ENCODE peak calls at places on chromosomes 12 and 14, in five cellular contexts. O is CD8-positive, alpha-beta T cell; T is astrocyte of the spinal cord; N is SK-N-SH; H is keratinocyte. D is an unnamed sample.

GRCh38 chr12:29116414-29116813 is 32.7 kb upstream of the FAR2 start:
- DNase-seq in O (no peak), T (no peak), N (no peak), H (no peak), D (no peak)

GRCh38 chr14:58805057-58805456 is 167.3 kb downstream of the DACT1 start:
- DNase-seq in O (no peak), T (no peak), N (peak; percentile 33), H (no peak), D (no peak)

GRCh38 chr14:45526715-45527549 is 273.9 kb upstream of the MIS18BP1 start:
- DNase-seq in O (no peak), T (no peak), N (peak; percentile 21), H (no peak), D (no peak)

GRCh38 chr12:54371328-54372112 is 7.2 kb upstream of the GPR84 start:
- DNase-seq in O (no peak), T (no peak), N (peak; percentile 91), H (no peak), D (no peak)

GRCh38 chr14:100892496-100893227 is 10.9 kb downstream of the RTL1 start:
- DNase-seq in O (no peak), T (no peak), N (no peak), H (no peak), D (no peak)

GRCh38 chr14:35400707-35401421 is 3.7 kb downstream of the NFKBIA start:
- DNase-seq in O (no peak), T (no peak), N (no peak), H (no peak), D (no peak)

GRCh38 chr12:126727656-126728055 is 1539.3 kb upstream of the TMEM132C start:
- DNase-seq in O (no peak), T (no peak), N (no peak), H (no peak), D (no peak)

GRCh38 chr12:42486407-42486806 is 103.1 kb downstream of the PRICKLE1 start:
- DNase-seq in O (no peak), T (no peak), N (peak; percentile 41), H (no peak), D (no peak)

GRCh38 chr14:68663385-68664076 is 129.3 kb downstream of the ZFP36L1 start:
- DNase-seq in O (peak; percentile 52), T (peak; percentile 77), N (no peak), H (no peak), D (peak; percentile 75)

GRCh38 chr12:67354966-67355365 is 85.8 kb downstream of the CAND1 start:
- DNase-seq in O (no peak), T (no peak), N (no peak), H (no peak), D (no peak)

GRCh38 chr12:32549675-32550079 is 129.4 kb upstream of the DNM1L start:
- DNase-seq in O (no peak), T (peak; percentile 70), N (no peak), H (no peak), D (no peak)

GRCh38 chr12:121576851-121577391 is 3.9 kb downstream of the KDM2B start:
- DNase-seq in O (no peak), T (peak; percentile 84), N (no peak), H (no peak), D (no peak)

GRCh38 chr12:67275380-67275913 is 6.3 kb downstream of the CAND1 start:
- DNase-seq in O (no peak), T (no peak), N (no peak), H (no peak), D (no peak)

GRCh38 chr12:5808956-5809355 is 136.1 kb downstream of the ANO2 start:
- DNase-seq in O (no peak), T (peak; percentile 70), N (no peak), H (no peak), D (no peak)

GRCh38 chr14:22908601-22909000 is 10.3 kb downstream of the RBM23 start:
- DNase-seq in O (no peak), T (no peak), N (no peak), H (no peak), D (no peak)

GRCh38 chr12:98532687-98533304 is 17.4 kb downstream of the TMPO start:
- DNase-seq in O (no peak), T (peak; percentile 48), N (peak; percentile 29), H (peak; percentile 25), D (no peak)

GRCh38 chr14:52175982-52176502 is 91.5 kb upstream of the PTGDR start:
- DNase-seq in O (peak; percentile 73), T (no peak), N (no peak), H (no peak), D (no peak)

GRCh38 chr14:24270537-24271133 is 762 bp downstream of the RABGGTA start:
- DNase-seq in O (no peak), T (no peak), N (no peak), H (no peak), D (no peak)

GRCh38 chr12:106133136-106134087 is 5.3 kb downstream of the NUAK1 start:
- DNase-seq in O (no peak), T (peak; percentile 37), N (no peak), H (no peak), D (no peak)

GRCh38 chr12:42468341-42468821 is 121.2 kb downstream of the PRICKLE1 start:
- DNase-seq in O (no peak), T (peak; percentile 61), N (no peak), H (no peak), D (peak; percentile 47)

GRCh38 chr14:99276482-99276881 is 4.5 kb upstream of the BCL11B start:
- DNase-seq in O (no peak), T (no peak), N (no peak), H (no peak), D (no peak)

GRCh38 chr14:99273724-99274345 is 1.8 kb upstream of the BCL11B start:
- DNase-seq in O (no peak), T (no peak), N (no peak), H (no peak), D (no peak)

GRCh38 chr14:99273025-99273723 is 1.2 kb upstream of the BCL11B start:
- DNase-seq in O (peak; percentile 71), T (no peak), N (peak; percentile 43), H (no peak), D (peak; percentile 36)

GRCh38 chr14:99275222-99275584 is 3.2 kb upstream of the BCL11B start:
- DNase-seq in O (no peak), T (no peak), N (no peak), H (no peak), D (no peak)

GRCh38 chr14:99274346-99275221 is 2.6 kb upstream of the BCL11B start:
- DNase-seq in O (peak; percentile 76), T (peak; percentile 71), N (peak; percentile 65), H (peak; percentile 61), D (peak; percentile 50)
- TF ChIP-seq CTCF in O (peak; percentile 50), T (peak; percentile 44), N (peak; percentile 38), H (peak; percentile 52), D (peak; percentile 42)

GRCh38 chr12:55820679-55821078 is 2.8 kb downstream of the ORMDL2 start:
- DNase-seq in O (no peak), T (peak; percentile 27), N (no peak), H (no peak), D (no peak)
- TF ChIP-seq CTCF in O (no peak), T (peak; percentile 39), N (peak; percentile 58), H (peak; percentile 29), D (peak; percentile 15)

DNA sequence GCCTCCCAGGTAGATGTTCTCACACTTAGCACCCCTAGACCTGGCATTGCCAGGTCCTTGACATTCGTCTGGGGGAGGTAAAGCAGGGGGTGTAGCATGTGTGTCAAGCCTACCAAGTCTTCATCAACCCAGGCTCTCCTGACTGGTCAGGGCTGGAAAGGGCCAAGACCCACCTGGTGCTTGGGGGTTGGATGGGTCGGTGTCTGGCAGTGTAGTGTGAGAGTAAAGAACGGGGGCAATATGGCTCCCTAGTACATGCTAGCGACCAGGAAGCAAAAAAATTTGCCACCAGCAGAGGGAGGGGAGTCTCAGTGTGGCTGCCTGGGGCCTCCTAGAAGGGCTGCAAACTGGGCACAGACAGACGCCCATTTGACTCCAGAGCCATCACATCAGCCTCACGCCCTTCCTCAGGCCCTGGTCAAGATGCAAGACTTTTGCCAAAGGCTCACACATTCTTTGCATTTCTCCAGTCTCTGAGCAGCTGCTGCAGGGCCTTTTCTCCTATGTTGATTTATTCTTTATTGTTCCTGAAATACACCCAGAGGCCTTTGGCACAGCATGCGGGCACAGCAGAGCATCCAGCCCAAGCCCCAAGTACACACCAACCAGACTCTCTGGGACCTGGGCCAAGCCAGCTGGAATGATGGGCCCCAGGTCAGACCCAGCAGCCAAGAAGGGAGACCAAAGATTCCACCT is 38.3 kb upstream of the PNMA1 start:
- DNase-seq in O (peak; percentile 66), T (peak; percentile 92), N (peak; percentile 76), H (no peak), D (no peak)
- TF ChIP-seq CTCF in O (peak; percentile 59), T (peak; percentile 51), N (peak; percentile 41), H (peak; percentile 36), D (peak; percentile 30)

GRCh38 chr12:80314741-80315140 is 129.3 kb upstream of the PTPRQ start:
- DNase-seq in O (no peak), T (peak; percentile 44), N (no peak), H (no peak), D (no peak)

GRCh38 chr12:80317899-80318298 is 126.1 kb upstream of the PTPRQ start:
- DNase-seq in O (no peak), T (no peak), N (no peak), H (no peak), D (no peak)

GRCh38 chr12:80316141-80316700 is 127.8 kb upstream of the PTPRQ start:
- DNase-seq in O (no peak), T (no peak), N (no peak), H (no peak), D (no peak)

GRCh38 chr12:80313184-80313583 is 130.9 kb upstream of the PTPRQ start:
- DNase-seq in O (no peak), T (no peak), N (no peak), H (no peak), D (no peak)
- TF ChIP-seq CTCF in O (no peak), T (no peak), N (peak; percentile 25), H (no peak), D (no peak)

DNA sequence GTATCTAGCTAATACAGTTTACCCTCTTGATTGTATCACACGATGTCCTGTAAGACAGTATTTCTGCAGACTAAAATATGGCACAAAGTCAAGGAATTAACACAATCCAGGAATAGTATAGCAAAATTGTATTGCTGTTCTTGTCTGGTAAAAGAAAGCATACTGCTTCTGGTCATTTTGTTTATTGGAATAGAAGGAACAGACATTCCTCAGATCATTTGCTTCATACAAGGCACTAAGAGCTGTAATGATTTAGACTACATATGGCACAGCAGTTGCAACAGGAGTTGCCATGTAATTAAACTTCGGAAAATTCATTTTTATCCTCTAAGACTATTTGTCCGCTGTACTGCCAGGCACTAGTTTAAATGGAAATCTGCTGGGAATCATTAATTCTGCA is 7.6 kb upstream of the KERA start:
- DNase-seq in O (no peak), T (no peak), N (no peak), H (no peak), D (no peak)
- TF ChIP-seq CTCF in O (no peak), T (no peak), N (no peak), H (no peak), D (no peak)

GRCh38 chr12:24852420-24852819 is 96.5 kb downstream of the BCAT1 start:
- DNase-seq in O (no peak), T (peak; percentile 24), N (no peak), H (no peak), D (no peak)
- TF ChIP-seq CTCF in O (no peak), T (peak; percentile 36), N (peak; percentile 68), H (peak; percentile 26), D (peak; percentile 22)

GRCh38 chr14:57293851-57294837 is 25.4 kb downstream of the AP5M1 start:
- DNase-seq in O (no peak), T (peak; percentile 43), N (no peak), H (no peak), D (no peak)
- TF ChIP-seq CTCF in O (peak; percentile 53), T (no peak), N (peak; percentile 62), H (peak; percentile 9), D (peak; percentile 34)

GRCh38 chr14:103250181-103250580 is 83.9 kb upstream of the EIF5 start:
- DNase-seq in O (no peak), T (no peak), N (no peak), H (no peak), D (no peak)
- TF ChIP-seq CTCF in O (no peak), T (no peak), N (no peak), H (no peak), D (no peak)

D was measured in GM06990.